ENCODE peak calls at places on chromosomes 7 and 10, in ten cellular contexts. A is HEK293T; Z is cardiac muscle cell; U is brain microvascular endothelial cell; F is fibroblast of lung; Y is retinal pigment epithelial cell; N is activated effector memory CD4-positive, alpha-beta T cell treated with Interleukin-2 at 50 U/mL for 16 hours; V is CD8-positive, alpha-beta T cell; J is HuH-7; S is lower leg skin. M is an unnamed sample.

GRCh38 chr10:49608166-49608758 is 1.8 kb upstream of the SLC18A3 start:
- DNase-seq in A (no peak), Z (no peak), U (no peak), F (no peak), Y (no peak), N (no peak), V (no peak), J (no peak), S (no peak), M (no peak)

GRCh38 chr10:128744092-128744491 is 617.9 kb upstream of the MKI67 start:
- DNase-seq in A (no peak), Z (no peak), U (no peak), F (no peak), Y (no peak), N (no peak), V (no peak), J (no peak), S (no peak), M (no peak)

GRCh38 chr7:81627565-81628287 is 142.1 kb downstream of the HGF start:
- DNase-seq in A (no peak), Z (peak), U (no peak), F (peak), Y (peak), N (no peak), V (no peak), J (no peak), S (no peak), M (no peak)

GRCh38 chr7:128104109-128104742 is 73.0 kb upstream of the LRRC4 start:
- DNase-seq in A (no peak), Z (peak), U (peak), F (no peak), Y (no peak), N (no peak), V (peak), J (peak), S (no peak), M (no peak)

GRCh38 chr10:62816179-62817119 is at the start of gene EGR2:
- DNase-seq in A (peak), Z (peak), U (peak), F (peak), Y (peak), N (peak), V (peak), J (peak), S (peak), M (peak)

GRCh38 chr10:74542077-74542476 is 284.3 kb upstream of the KAT6B start:
- DNase-seq in A (no peak), Z (peak), U (peak), F (peak), Y (peak), N (no peak), V (no peak), J (no peak), S (peak), M (no peak)

GRCh38 chr10:2111936-2112335 is 374.6 kb upstream of the ADARB2 start:
- DNase-seq in A (no peak), Z (no peak), U (peak), F (peak), Y (no peak), N (no peak), V (no peak), J (no peak), S (no peak), M (no peak)

GRCh38 chr10:77548671-77549070 is 88.9 kb downstream of the KCNMA1 start:
- DNase-seq in A (no peak), Z (no peak), U (no peak), F (no peak), Y (no peak), N (no peak), V (no peak), J (no peak), S (no peak), M (no peak)

GRCh38 chr10:132655735-132656134 is 118.1 kb downstream of the INPP5A start:
- DNase-seq in A (no peak), Z (no peak), U (no peak), F (no peak), Y (no peak), N (no peak), V (no peak), J (no peak), S (no peak), M (no peak)

GRCh38 chr10:13893926-13894325 is 307.2 kb downstream of the PRPF18 start:
- DNase-seq in A (no peak), Z (peak), U (peak), F (peak), Y (no peak), N (no peak), V (no peak), J (no peak), S (no peak), M (no peak)

GRCh38 chr7:108282427-108282996 is 152.4 kb upstream of the LAMB4 start:
- DNase-seq in A (no peak), Z (peak), U (no peak), F (peak), Y (no peak), N (no peak), V (no peak), J (no peak), S (no peak), M (no peak)

GRCh38 chr10:52308251-52309031 is 5.6 kb upstream of the DKK1 start:
- DNase-seq in A (peak), Z (peak), U (peak), F (peak), Y (no peak), N (no peak), V (no peak), J (peak), S (peak), M (no peak)

GRCh38 chr7:69922011-69922803 is 323.9 kb downstream of the AUTS2 start:
- DNase-seq in A (no peak), Z (no peak), U (no peak), F (no peak), Y (no peak), N (no peak), V (no peak), J (no peak), S (no peak), M (no peak)

GRCh38 chr7:142168746-142169145 is 57.2 kb downstream of the MGAM2 start:
- DNase-seq in A (no peak), Z (no peak), U (peak), F (peak), Y (peak), N (no peak), V (no peak), J (no peak), S (no peak), M (no peak)

GRCh38 chr10:106930751-106931150 is 233.8 kb downstream of the SORCS1 start:
- DNase-seq in A (no peak), Z (no peak), U (no peak), F (no peak), Y (no peak), N (no peak), V (no peak), J (no peak), S (no peak), M (no peak)

GRCh38 chr10:105993609-105994008 is 1170.9 kb downstream of the SORCS1 start:
- DNase-seq in A (no peak), Z (no peak), U (no peak), F (no peak), Y (no peak), N (no peak), V (no peak), J (no peak), S (no peak), M (no peak)

GRCh38 chr10:19049577-19049976 is 976 bp downstream of the MALRD1 start:
- DNase-seq in A (no peak), Z (no peak), U (no peak), F (no peak), Y (no peak), N (no peak), V (no peak), J (no peak), S (no peak), M (no peak)

GRCh38 chr7:47807756-47808155 is 140.5 kb downstream of the PKD1L1 start:
- DNase-seq in A (no peak), Z (no peak), U (no peak), F (no peak), Y (no peak), N (no peak), V (no peak), J (peak), S (no peak), M (no peak)

GRCh38 chr7:14341200-14341599 is 351.7 kb upstream of the ETV1 start:
- DNase-seq in A (no peak), Z (no peak), U (no peak), F (no peak), Y (no peak), N (no peak), V (no peak), J (no peak), S (no peak), M (no peak)

GRCh38 chr10:77185696-77186095 is 451.9 kb downstream of the KCNMA1 start:
- DNase-seq in A (no peak), Z (no peak), U (no peak), F (no peak), Y (no peak), N (no peak), V (no peak), J (peak), S (no peak), M (no peak)

GRCh38 chr10:68576118-68576517 is 16.0 kb downstream of the TET1 start:
- DNase-seq in A (no peak), Z (no peak), U (no peak), F (no peak), Y (no peak), N (no peak), V (no peak), J (no peak), S (no peak), M (no peak)

GRCh38 chr10:83273035-83273434 is 866.3 kb upstream of the GHITM start:
- DNase-seq in A (no peak), Z (no peak), U (no peak), F (no peak), Y (no peak), N (no peak), V (no peak), J (no peak), S (no peak), M (no peak)

GRCh38 chr10:103540722-103541121 is 47.2 kb downstream of the NEURL1 start:
- DNase-seq in A (peak), Z (no peak), U (no peak), F (peak), Y (no peak), N (no peak), V (no peak), J (no peak), S (no peak), M (no peak)

GRCh38 chr7:2776353-2776752 is 67.8 kb downstream of the GNA12 start:
- DNase-seq in A (no peak), Z (no peak), U (no peak), F (no peak), Y (no peak), N (no peak), V (no peak), J (no peak), S (no peak), M (no peak)

GRCh38 chr7:132430863-132431822 is 145.1 kb downstream of the PLXNA4 start:
- DNase-seq in A (peak), Z (peak), U (peak), F (peak), Y (peak), N (peak), V (peak), J (no peak), S (no peak), M (peak)

GRCh38 chr7:10767771-10768170 is 205.9 kb upstream of the PHF14 start:
- DNase-seq in A (no peak), Z (no peak), U (peak), F (peak), Y (peak), N (no peak), V (no peak), J (no peak), S (no peak), M (no peak)

GRCh38 chr10:114470956-114471905 is 66.9 kb upstream of the AFAP1L2 start:
- DNase-seq in A (peak), Z (peak), U (peak), F (peak), Y (no peak), N (peak), V (peak), J (peak), S (no peak), M (peak)

GRCh38 chr7:106562711-106563366 is 98.1 kb downstream of the CCDC71L start:
- DNase-seq in A (no peak), Z (peak), U (no peak), F (no peak), Y (no peak), N (no peak), V (no peak), J (no peak), S (no peak), M (no peak)